ENCODE peak calls at places on chromosomes 4 and X, in eight cellular contexts. One of them, this sample, is unnamed. For H3K4me1, the result is how much of the 10 kb centered on the place peaks cover.

GRCh38 chrX:52284865-52285264 is 84.0 kb upstream of the XAGE2 start:
- DNase-seq in endothelial cell of umbilical vein: no peak
- DNase-seq in suprapubic skin: no peak
- DNase-seq in breast epithelium: no peak
- DNase-seq in stomach: no peak
- DNase-seq in upper lobe of left lung: peak
- DNase-seq in sigmoid colon: no peak
- DNase-seq in esophagus muscularis mucosa: no peak
- DNase-seq in this sample: no peak

GRCh38 chr4:183628189-183628588 is 30.8 kb downstream of the RWDD4 start:
- DNase-seq in breast epithelium: no peak
- DNase-seq in stomach: no peak
- DNase-seq in esophagus muscularis mucosa: no peak
- DNase-seq in sigmoid colon: no peak
- DNase-seq in upper lobe of left lung: no peak
- DNase-seq in suprapubic skin: no peak
- DNase-seq in endothelial cell of umbilical vein: no peak
- DNase-seq in this sample: no peak

GRCh38 chrX:25726539-25726938 is 411.6 kb upstream of the MAGEB18 start:
- DNase-seq in endothelial cell of umbilical vein: no peak
- DNase-seq in breast epithelium: no peak
- DNase-seq in esophagus muscularis mucosa: no peak
- DNase-seq in upper lobe of left lung: no peak
- DNase-seq in stomach: no peak
- DNase-seq in sigmoid colon: no peak
- DNase-seq in suprapubic skin: no peak
- DNase-seq in this sample: no peak

GRCh38 chr4:182085051-182085480 is 158.1 kb upstream of the TENM3 start:
- DNase-seq in esophagus muscularis mucosa: no peak
- DNase-seq in endothelial cell of umbilical vein: no peak
- DNase-seq in suprapubic skin: no peak
- DNase-seq in sigmoid colon: no peak
- DNase-seq in stomach: no peak
- DNase-seq in breast epithelium: no peak
- DNase-seq in upper lobe of left lung: no peak
- DNase-seq in this sample: no peak

GRCh38 chrX:3527166-3527565 is 180.7 kb upstream of the MXRA5 start:
- DNase-seq in suprapubic skin: no peak
- DNase-seq in stomach: no peak
- DNase-seq in endothelial cell of umbilical vein: no peak
- DNase-seq in breast epithelium: no peak
- DNase-seq in sigmoid colon: no peak
- DNase-seq in esophagus muscularis mucosa: no peak
- DNase-seq in upper lobe of left lung: no peak
- DNase-seq in this sample: no peak

GRCh38 chr4:52873861-52874343 is 11.8 kb downstream of the RASL11B start:
- DNase-seq in suprapubic skin: no peak
- DNase-seq in esophagus muscularis mucosa: no peak
- DNase-seq in stomach: no peak
- DNase-seq in endothelial cell of umbilical vein: no peak
- DNase-seq in breast epithelium: no peak
- DNase-seq in upper lobe of left lung: no peak
- DNase-seq in sigmoid colon: no peak
- DNase-seq in this sample: no peak

GRCh38 chrX:68846536-68846935 is 17.7 kb downstream of the EFNB1 start:
- DNase-seq in esophagus muscularis mucosa: no peak
- DNase-seq in sigmoid colon: no peak
- DNase-seq in upper lobe of left lung: no peak
- DNase-seq in endothelial cell of umbilical vein: no peak
- DNase-seq in suprapubic skin: no peak
- DNase-seq in breast epithelium: no peak
- DNase-seq in stomach: no peak
- DNase-seq in this sample: no peak

GRCh38 chr4:145081756-145082155 is 16.2 kb downstream of the ANAPC10 start:
- DNase-seq in suprapubic skin: no peak
- DNase-seq in breast epithelium: no peak
- DNase-seq in esophagus muscularis mucosa: no peak
- DNase-seq in stomach: no peak
- DNase-seq in upper lobe of left lung: no peak
- DNase-seq in sigmoid colon: no peak
- DNase-seq in endothelial cell of umbilical vein: no peak
- DNase-seq in this sample: no peak

GRCh38 chrX:132692066-132692465 is 203.2 kb upstream of the MBNL3 start:
- DNase-seq in upper lobe of left lung: no peak
- DNase-seq in endothelial cell of umbilical vein: no peak
- DNase-seq in breast epithelium: peak
- DNase-seq in suprapubic skin: no peak
- DNase-seq in esophagus muscularis mucosa: no peak
- DNase-seq in sigmoid colon: no peak
- DNase-seq in stomach: no peak
- DNase-seq in this sample: no peak

GRCh38 chr4:27350161-27350560 is 489.5 kb downstream of the STIM2 start:
- DNase-seq in endothelial cell of umbilical vein: peak
- DNase-seq in suprapubic skin: no peak
- DNase-seq in sigmoid colon: no peak
- DNase-seq in upper lobe of left lung: no peak
- DNase-seq in stomach: no peak
- DNase-seq in breast epithelium: no peak
- DNase-seq in esophagus muscularis mucosa: no peak
- DNase-seq in this sample: no peak

GRCh38 chrX:95893632-95894031 is 791.0 kb upstream of the DIAPH2 start:
- DNase-seq in suprapubic skin: no peak
- DNase-seq in breast epithelium: no peak
- DNase-seq in upper lobe of left lung: no peak
- DNase-seq in stomach: no peak
- DNase-seq in endothelial cell of umbilical vein: no peak
- DNase-seq in esophagus muscularis mucosa: no peak
- DNase-seq in sigmoid colon: no peak
- DNase-seq in this sample: no peak

GRCh38 chr4:7649741-7650531 is 215.2 kb upstream of the PSAPL1 start:
- DNase-seq in endothelial cell of umbilical vein: peak
- DNase-seq in upper lobe of left lung: no peak
- DNase-seq in breast epithelium: no peak
- DNase-seq in esophagus muscularis mucosa: peak
- DNase-seq in suprapubic skin: no peak
- DNase-seq in stomach: no peak
- DNase-seq in sigmoid colon: peak
- DNase-seq in this sample: peak

GRCh38 chr4:178306565-178306964 is 864.3 kb upstream of the AGA start:
- DNase-seq in endothelial cell of umbilical vein: no peak
- DNase-seq in sigmoid colon: no peak
- DNase-seq in upper lobe of left lung: no peak
- DNase-seq in suprapubic skin: no peak
- DNase-seq in breast epithelium: no peak
- DNase-seq in esophagus muscularis mucosa: no peak
- DNase-seq in stomach: no peak
- DNase-seq in this sample: no peak

GRCh38 chrX:31333181-31333831 is 261.5 kb upstream of the FTHL17 start:
- DNase-seq in endothelial cell of umbilical vein: peak
- DNase-seq in breast epithelium: no peak
- DNase-seq in stomach: no peak
- DNase-seq in esophagus muscularis mucosa: no peak
- DNase-seq in sigmoid colon: no peak
- DNase-seq in suprapubic skin: no peak
- DNase-seq in upper lobe of left lung: no peak
- DNase-seq in this sample: no peak

GRCh38 chrX:92247076-92247475 is 467.9 kb downstream of the PCDH11X start:
- DNase-seq in breast epithelium: no peak
- DNase-seq in sigmoid colon: no peak
- DNase-seq in esophagus muscularis mucosa: no peak
- DNase-seq in endothelial cell of umbilical vein: no peak
- DNase-seq in upper lobe of left lung: no peak
- DNase-seq in suprapubic skin: no peak
- DNase-seq in stomach: no peak
- DNase-seq in this sample: no peak

GRCh38 chr4:185039508-185040273 is 21.4 kb downstream of the HELT start:
- DNase-seq in upper lobe of left lung: no peak
- DNase-seq in stomach: peak
- DNase-seq in breast epithelium: no peak
- DNase-seq in endothelial cell of umbilical vein: peak
- DNase-seq in sigmoid colon: peak
- DNase-seq in esophagus muscularis mucosa: peak
- DNase-seq in suprapubic skin: no peak
- DNase-seq in this sample: no peak

GRCh38 chr4:91064157-91064853 is 937.1 kb downstream of the CCSER1 start:
- DNase-seq in endothelial cell of umbilical vein: peak
- DNase-seq in esophagus muscularis mucosa: no peak
- DNase-seq in upper lobe of left lung: no peak
- DNase-seq in stomach: no peak
- DNase-seq in suprapubic skin: no peak
- DNase-seq in sigmoid colon: no peak
- DNase-seq in breast epithelium: no peak
- DNase-seq in this sample: no peak

GRCh38 chr4:164440196-164440595 is 313.7 kb upstream of the SMIM31 start:
- DNase-seq in upper lobe of left lung: no peak
- DNase-seq in sigmoid colon: no peak
- DNase-seq in stomach: no peak
- DNase-seq in esophagus muscularis mucosa: no peak
- DNase-seq in breast epithelium: no peak
- DNase-seq in endothelial cell of umbilical vein: no peak
- DNase-seq in suprapubic skin: no peak
- DNase-seq in this sample: no peak

GRCh38 chr4:6873792-6874461 is 35.7 kb upstream of the TBC1D14 start:
- DNase-seq in breast epithelium: peak
- DNase-seq in sigmoid colon: peak
- DNase-seq in esophagus muscularis mucosa: no peak
- DNase-seq in endothelial cell of umbilical vein: peak
- DNase-seq in suprapubic skin: no peak
- DNase-seq in stomach: peak
- DNase-seq in upper lobe of left lung: no peak
- DNase-seq in this sample: peak

GRCh38 chr4:88791274-88791673 is 93.6 kb upstream of the NAP1L5 start:
- DNase-seq in stomach: no peak
- DNase-seq in esophagus muscularis mucosa: no peak
- DNase-seq in upper lobe of left lung: no peak
- DNase-seq in sigmoid colon: no peak
- DNase-seq in breast epithelium: no peak
- DNase-seq in endothelial cell of umbilical vein: peak
- DNase-seq in suprapubic skin: no peak
- DNase-seq in this sample: no peak

GRCh38 chr4:1378559-1379231 is 27.5 kb downstream of the NKX1-1 start:
- DNase-seq in suprapubic skin: no peak
- DNase-seq in esophagus muscularis mucosa: no peak
- DNase-seq in sigmoid colon: peak
- DNase-seq in stomach: no peak
- DNase-seq in breast epithelium: no peak
- DNase-seq in endothelial cell of umbilical vein: no peak
- DNase-seq in upper lobe of left lung: peak
- DNase-seq in this sample: peak

GRCh38 chr4:95507561-95507960 is 41.2 kb downstream of the UNC5C start:
- DNase-seq in sigmoid colon: no peak
- DNase-seq in stomach: no peak
- DNase-seq in esophagus muscularis mucosa: no peak
- DNase-seq in upper lobe of left lung: no peak
- DNase-seq in breast epithelium: no peak
- DNase-seq in suprapubic skin: no peak
- DNase-seq in endothelial cell of umbilical vein: no peak
- DNase-seq in this sample: no peak
- TF ChIP-seq POLR2AphosphoS5 in sigmoid colon: no peak
- TF ChIP-seq POLR2AphosphoS5 in stomach: no peak
- TF ChIP-seq POLR2AphosphoS5 in esophagus muscularis mucosa: no peak
- TF ChIP-seq POLR2AphosphoS5 in upper lobe of left lung: no peak
- TF ChIP-seq POLR2AphosphoS5 in breast epithelium: no peak
- TF ChIP-seq POLR2AphosphoS5 in suprapubic skin: no peak
- TF ChIP-seq POLR2AphosphoS5 in endothelial cell of umbilical vein: peak
- TF ChIP-seq POLR2AphosphoS5 in this sample: no peak

DNA sequence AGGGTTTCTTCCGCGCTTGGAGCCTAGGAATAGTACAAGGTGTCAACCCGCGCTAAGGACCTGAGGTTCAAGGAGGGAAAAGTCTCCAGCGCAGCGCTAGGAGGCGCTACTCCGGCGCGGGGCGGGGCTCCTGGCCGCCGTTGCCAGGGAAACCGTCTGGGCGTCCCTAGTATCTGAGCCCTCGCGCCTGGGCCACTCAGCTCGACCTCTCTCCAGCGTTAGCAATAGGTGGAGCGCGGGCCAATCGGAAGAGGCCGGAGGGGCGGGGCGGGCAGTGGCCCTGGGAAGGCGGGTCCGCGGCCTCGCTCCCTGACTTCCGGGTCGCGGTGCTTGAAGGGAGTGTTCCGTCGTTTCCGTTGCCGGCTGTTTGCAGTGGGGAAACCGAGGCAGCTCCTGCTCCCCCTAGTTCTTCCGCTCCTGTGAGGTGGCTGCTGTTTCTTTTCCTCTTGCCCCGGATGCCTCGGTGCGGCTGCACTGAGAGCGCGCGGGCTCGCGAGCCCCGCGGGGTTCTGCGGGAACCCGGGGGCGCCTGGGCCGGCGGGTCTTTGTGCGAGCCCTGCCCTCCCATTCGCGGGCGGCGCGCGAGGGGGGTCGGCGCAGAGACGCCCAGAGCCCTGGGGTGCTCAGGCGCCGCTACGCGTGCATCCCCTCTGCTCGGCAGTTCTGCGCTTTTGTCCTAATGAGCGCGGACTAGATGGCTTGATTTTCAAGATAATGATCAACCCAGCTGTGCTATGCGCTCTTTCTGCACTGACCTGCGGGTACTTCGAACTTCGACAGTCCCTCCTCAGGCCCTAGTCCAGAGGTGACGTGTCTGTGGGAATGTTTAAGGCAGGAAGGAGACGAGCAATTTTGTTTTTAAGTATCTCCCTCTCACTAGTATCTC is at the start of gene ELMOD2:
- DNase-seq in endothelial cell of umbilical vein: peak
- DNase-seq in suprapubic skin: peak
- DNase-seq in upper lobe of left lung: peak
- DNase-seq in stomach: peak
- DNase-seq in sigmoid colon: peak
- DNase-seq in breast epithelium: peak
- DNase-seq in esophagus muscularis mucosa: peak
- DNase-seq in this sample: peak
- TF ChIP-seq POLR2A in endothelial cell of umbilical vein: peak
- TF ChIP-seq POLR2A in suprapubic skin: no peak
- TF ChIP-seq POLR2A in upper lobe of left lung: peak
- TF ChIP-seq POLR2A in stomach: no peak
- TF ChIP-seq POLR2A in sigmoid colon: no peak
- TF ChIP-seq POLR2A in breast epithelium: peak
- TF ChIP-seq POLR2A in esophagus muscularis mucosa: peak
- TF ChIP-seq POLR2A in this sample: no peak

DNA sequence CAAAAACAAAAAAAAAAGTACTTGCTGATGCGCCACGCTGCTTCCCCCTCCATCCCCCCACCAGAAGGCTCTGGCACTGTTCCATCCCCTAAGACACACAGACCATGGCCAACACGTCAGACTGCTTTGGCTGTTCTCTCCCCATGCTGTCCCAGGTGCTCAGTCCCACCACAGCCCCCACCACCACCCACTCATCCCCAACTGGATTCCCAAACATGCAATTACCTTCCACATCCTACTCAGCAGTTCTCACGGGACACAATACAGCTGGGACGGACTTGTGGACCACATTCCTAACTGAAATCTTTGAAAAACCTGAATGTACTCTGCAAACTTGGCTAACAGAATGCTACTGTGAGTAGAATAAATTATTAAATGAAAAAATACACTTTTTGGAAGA is 8.6 kb downstream of the FAT1 start:
- DNase-seq in stomach: no peak
- DNase-seq in upper lobe of left lung: no peak
- DNase-seq in endothelial cell of umbilical vein: no peak
- DNase-seq in esophagus muscularis mucosa: no peak
- DNase-seq in suprapubic skin: no peak
- DNase-seq in sigmoid colon: no peak
- DNase-seq in breast epithelium: no peak
- DNase-seq in this sample: no peak
- H3K4me1 ChIP-seq in stomach: under half
- H3K4me1 ChIP-seq in upper lobe of left lung: under half
- H3K4me1 ChIP-seq in endothelial cell of umbilical vein: under half
- H3K4me1 ChIP-seq in esophagus muscularis mucosa: under half
- H3K4me1 ChIP-seq in suprapubic skin: under half
- H3K4me1 ChIP-seq in sigmoid colon: under half
- H3K4me1 ChIP-seq in breast epithelium: under half
- H3K4me1 ChIP-seq in this sample: under half

GRCh38 chr4:61210186-61210939 is 10.2 kb downstream of the ADGRL3 start:
- DNase-seq in stomach: no peak
- DNase-seq in suprapubic skin: no peak
- DNase-seq in upper lobe of left lung: no peak
- DNase-seq in endothelial cell of umbilical vein: no peak
- DNase-seq in esophagus muscularis mucosa: no peak
- DNase-seq in breast epithelium: no peak
- DNase-seq in sigmoid colon: no peak
- DNase-seq in this sample: no peak
- TF ChIP-seq POLR2AphosphoS5 in stomach: no peak
- TF ChIP-seq POLR2AphosphoS5 in suprapubic skin: no peak
- TF ChIP-seq POLR2AphosphoS5 in upper lobe of left lung: no peak
- TF ChIP-seq POLR2AphosphoS5 in endothelial cell of umbilical vein: no peak
- TF ChIP-seq POLR2AphosphoS5 in esophagus muscularis mucosa: no peak
- TF ChIP-seq POLR2AphosphoS5 in breast epithelium: no peak
- TF ChIP-seq POLR2AphosphoS5 in sigmoid colon: no peak
- TF ChIP-seq POLR2AphosphoS5 in this sample: no peak